ENCODE peak calls at places on chromosomes 6 and 20, in five cellular contexts. One of them, this sample, is unnamed.

GRCh38 chr6:88141641-88142298 is 24.4 kb downstream of the CNR1 start:
- DNase-seq in left ventricle myocardium inferior: no peak
- DNase-seq in left lung: no peak
- DNase-seq in upper lobe of right lung: no peak
- DNase-seq in Peyer's patch: peak; percentile 82
- DNase-seq in this sample: no peak

GRCh38 chr20:41476446-41476845 is 109.8 kb upstream of the EMILIN3 start:
- DNase-seq in Peyer's patch: no peak
- DNase-seq in upper lobe of right lung: no peak
- DNase-seq in left ventricle myocardium inferior: no peak
- DNase-seq in left lung: no peak
- DNase-seq in this sample: no peak

GRCh38 chr6:126753616-126754015 is 364.9 kb upstream of the RSPO3 start:
- DNase-seq in upper lobe of right lung: no peak
- DNase-seq in Peyer's patch: no peak
- DNase-seq in left ventricle myocardium inferior: no peak
- DNase-seq in left lung: no peak
- DNase-seq in this sample: no peak

GRCh38 chr6:131135244-131136020 is at the start of gene AKAP7:
- DNase-seq in left lung: peak; percentile 75
- DNase-seq in left ventricle myocardium inferior: peak; percentile 82
- DNase-seq in upper lobe of right lung: peak; percentile 93
- DNase-seq in Peyer's patch: peak; percentile 80
- DNase-seq in this sample: no peak

GRCh38 chr20:37308098-37309050 is 18.9 kb downstream of the MANBAL start:
- DNase-seq in Peyer's patch: peak; percentile 51
- DNase-seq in upper lobe of right lung: no peak
- DNase-seq in left lung: peak; percentile 8
- DNase-seq in left ventricle myocardium inferior: no peak
- DNase-seq in this sample: no peak

GRCh38 chr6:139172567-139172966 is 37.7 kb downstream of the HECA start:
- DNase-seq in Peyer's patch: no peak
- DNase-seq in upper lobe of right lung: no peak
- DNase-seq in left ventricle myocardium inferior: no peak
- DNase-seq in left lung: no peak
- DNase-seq in this sample: no peak

GRCh38 chr20:47019106-47019824 is 124.6 kb downstream of the EYA2 start:
- DNase-seq in left lung: no peak
- DNase-seq in left ventricle myocardium inferior: no peak
- DNase-seq in Peyer's patch: no peak
- DNase-seq in upper lobe of right lung: no peak
- DNase-seq in this sample: no peak

GRCh38 chr20:6764619-6765018 is 2.9 kb upstream of the BMP2 start:
- DNase-seq in left lung: no peak
- DNase-seq in upper lobe of right lung: no peak
- DNase-seq in left ventricle myocardium inferior: no peak
- DNase-seq in Peyer's patch: no peak
- DNase-seq in this sample: no peak

GRCh38 chr6:15774011-15774410 is 111.2 kb upstream of the DTNBP1 start:
- DNase-seq in Peyer's patch: no peak
- DNase-seq in upper lobe of right lung: no peak
- DNase-seq in left ventricle myocardium inferior: no peak
- DNase-seq in left lung: no peak
- DNase-seq in this sample: no peak

GRCh38 chr20:15288076-15288475 is 950.7 kb upstream of the FLRT3 start:
- DNase-seq in left lung: no peak
- DNase-seq in Peyer's patch: no peak
- DNase-seq in upper lobe of right lung: no peak
- DNase-seq in left ventricle myocardium inferior: no peak
- DNase-seq in this sample: no peak

GRCh38 chr20:45796336-45797070 is 4.7 kb downstream of the DNTTIP1 start:
- DNase-seq in left lung: no peak
- DNase-seq in upper lobe of right lung: no peak
- DNase-seq in left ventricle myocardium inferior: no peak
- DNase-seq in Peyer's patch: no peak
- DNase-seq in this sample: no peak
- H3K4me3 ChIP-seq in left lung: no peak overlapping the region
- H3K4me3 ChIP-seq in upper lobe of right lung: no peak overlapping the region
- H3K4me3 ChIP-seq in left ventricle myocardium inferior: no peak overlapping the region
- H3K4me3 ChIP-seq in Peyer's patch: no peak overlapping the region
- H3K4me3 ChIP-seq in this sample: no peak overlapping the region

DNA sequence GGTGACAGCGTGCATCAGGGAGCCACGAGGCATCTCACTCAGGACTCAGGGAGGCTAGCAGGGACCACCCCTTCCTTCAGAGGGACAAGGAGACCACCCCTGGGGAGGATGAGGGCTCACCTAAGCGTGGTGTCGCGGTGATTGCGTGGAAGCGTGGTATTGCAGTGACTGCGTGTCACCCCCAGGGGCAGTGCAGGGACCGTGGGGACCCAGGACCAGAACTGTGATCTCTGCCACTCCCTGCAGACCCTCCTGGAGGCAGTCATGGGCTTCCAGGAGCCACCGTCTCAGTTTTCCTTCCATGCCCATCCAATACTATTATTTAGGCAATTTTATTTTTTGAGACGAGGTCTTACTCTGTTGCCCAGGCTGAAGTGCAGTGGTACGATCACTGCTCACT is 147.1 kb downstream of the TAF4 start:
- DNase-seq in left ventricle myocardium inferior: no peak
- DNase-seq in upper lobe of right lung: no peak
- DNase-seq in Peyer's patch: no peak
- DNase-seq in left lung: no peak
- DNase-seq in this sample: no peak
- TF ChIP-seq CTCF in left ventricle myocardium inferior: no peak
- TF ChIP-seq CTCF in upper lobe of right lung: no peak
- TF ChIP-seq CTCF in Peyer's patch: no peak
- TF ChIP-seq CTCF in left lung: no peak
- TF ChIP-seq CTCF in this sample: peak; percentile 17

DNA sequence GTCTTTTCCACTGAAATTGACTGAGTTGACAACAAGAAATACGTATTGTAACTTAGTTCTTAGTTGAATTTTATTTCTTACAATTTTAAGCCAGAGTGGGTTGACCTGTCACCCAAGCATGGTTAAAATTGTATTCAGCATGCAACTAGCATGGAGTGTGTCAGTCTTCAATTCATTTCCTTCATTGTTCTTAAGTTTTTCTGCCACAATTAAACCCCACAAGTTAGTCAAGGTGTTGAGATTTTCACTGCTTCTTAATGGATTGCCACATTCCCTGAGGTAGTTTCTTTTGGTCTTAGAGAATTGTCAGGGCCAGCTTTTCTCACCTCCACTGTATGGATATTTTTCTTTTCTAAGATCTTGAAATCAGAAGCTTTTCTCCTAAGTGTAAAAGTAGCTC is 2.1 kb downstream of the PTPN1 start:
- DNase-seq in Peyer's patch: no peak
- DNase-seq in upper lobe of right lung: no peak
- DNase-seq in left ventricle myocardium inferior: no peak
- DNase-seq in left lung: no peak
- DNase-seq in this sample: no peak
- H3K4me3 ChIP-seq in Peyer's patch: peak overlapping the region; percentile 84
- H3K4me3 ChIP-seq in upper lobe of right lung: peak overlapping the region; percentile 75
- H3K4me3 ChIP-seq in left ventricle myocardium inferior: peak overlapping the region; percentile 100
- H3K4me3 ChIP-seq in left lung: peak overlapping the region; percentile 95
- H3K4me3 ChIP-seq in this sample: peak overlapping the region; percentile 97

DNA sequence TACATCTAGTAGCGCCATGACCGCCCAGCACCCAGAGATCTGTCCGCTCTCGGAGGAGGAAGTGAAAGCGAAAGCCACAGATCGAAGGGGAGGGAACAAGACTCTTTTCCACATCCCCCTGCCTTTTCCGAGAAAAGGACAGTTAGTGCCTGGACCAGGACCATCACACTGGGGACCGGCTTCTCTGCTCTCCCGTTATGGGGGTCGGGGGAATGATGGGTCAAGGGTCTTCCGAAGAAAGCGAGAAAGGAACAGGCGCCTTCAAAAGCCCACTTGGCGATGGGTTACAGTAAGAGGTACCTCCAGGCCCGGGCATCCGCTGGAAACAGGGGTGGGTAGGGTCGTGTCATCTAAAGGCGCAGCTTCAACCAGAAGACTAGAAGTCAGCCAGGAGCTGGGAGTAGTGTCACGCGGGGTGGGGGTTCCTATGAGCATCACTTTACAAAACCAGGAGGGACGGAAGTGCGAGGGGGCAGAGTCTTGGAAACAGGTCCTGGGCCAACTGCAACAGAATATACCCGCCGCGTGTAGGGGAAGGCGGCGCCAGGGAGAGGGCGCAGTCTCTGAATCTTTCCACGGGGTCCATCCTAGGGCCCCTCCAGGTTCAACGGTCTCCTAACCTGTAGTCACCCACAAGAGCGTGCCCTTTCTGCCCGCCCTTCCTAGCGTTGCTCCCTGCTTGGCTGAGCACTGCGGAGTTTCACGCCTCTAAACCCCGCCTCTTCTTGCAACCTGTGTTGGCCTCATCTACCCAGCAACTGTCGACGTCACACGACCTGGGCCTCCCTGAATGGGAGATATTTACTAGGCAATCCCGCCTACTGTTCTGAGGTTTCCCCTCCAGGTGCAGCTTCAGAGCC is at the start of gene PSMB8:
- DNase-seq in left lung: peak; percentile 98
- DNase-seq in upper lobe of right lung: peak; percentile 97
- DNase-seq in left ventricle myocardium inferior: peak; percentile 95
- DNase-seq in Peyer's patch: peak; percentile 100
- DNase-seq in this sample: peak; percentile 73
- TF ChIP-seq CTCF in left lung: no peak
- TF ChIP-seq CTCF in upper lobe of right lung: peak; percentile 10
- TF ChIP-seq CTCF in left ventricle myocardium inferior: peak; percentile 36
- TF ChIP-seq CTCF in Peyer's patch: peak; percentile 39
- TF ChIP-seq CTCF in this sample: no peak